ENCODE peak calls at places on chromosome 18, in four cellular contexts. One of them, this sample, is unnamed.

GRCh38 chr18:21593540-21594257 is 6.8 kb downstream of the ESCO1 start:
- DNase-seq in cardiac muscle cell: no peak
- DNase-seq in prostate gland: no peak
- DNase-seq in fibroblast of villous mesenchyme: no peak
- DNase-seq in this sample: no peak

GRCh38 chr18:2889761-2890192 is 43.0 kb downstream of the EMILIN2 start:
- DNase-seq in cardiac muscle cell: peak; percentile 61
- DNase-seq in prostate gland: no peak
- DNase-seq in fibroblast of villous mesenchyme: peak; percentile 32
- DNase-seq in this sample: peak; percentile 43

GRCh38 chr18:58047556-58047882 is 3.5 kb downstream of the NEDD4L start:
- DNase-seq in cardiac muscle cell: no peak
- DNase-seq in prostate gland: no peak
- DNase-seq in fibroblast of villous mesenchyme: no peak
- DNase-seq in this sample: no peak

GRCh38 chr18:9708057-9708881 is at the start of gene RAB31:
- DNase-seq in cardiac muscle cell: peak; percentile 93
- DNase-seq in prostate gland: peak; percentile 35
- DNase-seq in fibroblast of villous mesenchyme: peak; percentile 85
- DNase-seq in this sample: no peak

GRCh38 chr18:52337286-52337685 is 2.7 kb upstream of the DCC start:
- DNase-seq in cardiac muscle cell: no peak
- DNase-seq in prostate gland: no peak
- DNase-seq in fibroblast of villous mesenchyme: no peak
- DNase-seq in this sample: no peak

GRCh38 chr18:40810371-40810770 is 1144.7 kb upstream of the PIK3C3 start:
- DNase-seq in cardiac muscle cell: peak; percentile 17
- DNase-seq in prostate gland: no peak
- DNase-seq in fibroblast of villous mesenchyme: no peak
- DNase-seq in this sample: peak; percentile 31

GRCh38 chr18:49878567-49878966 is 65.2 kb upstream of the ACAA2 start:
- DNase-seq in cardiac muscle cell: peak; percentile 77
- DNase-seq in prostate gland: no peak
- DNase-seq in fibroblast of villous mesenchyme: peak; percentile 66
- DNase-seq in this sample: no peak

GRCh38 chr18:3048820-3049349 is 35.9 kb upstream of the LPIN2 start:
- DNase-seq in cardiac muscle cell: no peak
- DNase-seq in prostate gland: no peak
- DNase-seq in fibroblast of villous mesenchyme: no peak
- DNase-seq in this sample: no peak

GRCh38 chr18:50802133-50802532 is 17.7 kb downstream of the MRO start:
- DNase-seq in cardiac muscle cell: no peak
- DNase-seq in prostate gland: no peak
- DNase-seq in fibroblast of villous mesenchyme: no peak
- DNase-seq in this sample: no peak

GRCh38 chr18:42064109-42064508 is 109.1 kb downstream of the PIK3C3 start:
- DNase-seq in cardiac muscle cell: no peak
- DNase-seq in prostate gland: no peak
- DNase-seq in fibroblast of villous mesenchyme: no peak
- DNase-seq in this sample: no peak

GRCh38 chr18:35143615-35144596 is 96.9 kb upstream of the ZNF397 start:
- DNase-seq in cardiac muscle cell: peak; percentile 72
- DNase-seq in prostate gland: peak; percentile 38
- DNase-seq in fibroblast of villous mesenchyme: peak; percentile 66
- DNase-seq in this sample: peak; percentile 5

GRCh38 chr18:57352271-57352701 is at the start of gene ST8SIA3:
- DNase-seq in cardiac muscle cell: no peak
- DNase-seq in prostate gland: no peak
- DNase-seq in fibroblast of villous mesenchyme: no peak
- DNase-seq in this sample: no peak

GRCh38 chr18:26103579-26103978 is 13.2 kb upstream of the SS18 start:
- DNase-seq in cardiac muscle cell: no peak
- DNase-seq in prostate gland: no peak
- DNase-seq in fibroblast of villous mesenchyme: peak; percentile 2
- DNase-seq in this sample: no peak

GRCh38 chr18:65750421-65751144 is at the start of gene CDH7:
- DNase-seq in cardiac muscle cell: no peak
- DNase-seq in prostate gland: peak; percentile 16
- DNase-seq in fibroblast of villous mesenchyme: no peak
- DNase-seq in this sample: no peak

GRCh38 chr18:986071-986470 is 81.4 kb downstream of the ADCYAP1 start:
- DNase-seq in cardiac muscle cell: no peak
- DNase-seq in prostate gland: no peak
- DNase-seq in fibroblast of villous mesenchyme: no peak
- DNase-seq in this sample: no peak

GRCh38 chr18:70195852-70196434 is 9.5 kb downstream of the RTTN start:
- DNase-seq in cardiac muscle cell: peak; percentile 75
- DNase-seq in prostate gland: peak; percentile 10
- DNase-seq in fibroblast of villous mesenchyme: peak; percentile 67
- DNase-seq in this sample: peak; percentile 41

GRCh38 chr18:45386256-45386655 is 229.0 kb upstream of the SLC14A2 start:
- DNase-seq in cardiac muscle cell: peak; percentile 56
- DNase-seq in prostate gland: no peak
- DNase-seq in fibroblast of villous mesenchyme: peak; percentile 45
- DNase-seq in this sample: no peak

GRCh38 chr18:12904012-12904516 is 20.0 kb upstream of the PTPN2 start:
- DNase-seq in cardiac muscle cell: peak; percentile 54
- DNase-seq in prostate gland: no peak
- DNase-seq in fibroblast of villous mesenchyme: peak; percentile 41
- DNase-seq in this sample: no peak

GRCh38 chr18:48409591-48410094 is 460 bp upstream of the ZBTB7C start:
- DNase-seq in cardiac muscle cell: no peak
- DNase-seq in prostate gland: no peak
- DNase-seq in fibroblast of villous mesenchyme: no peak
- DNase-seq in this sample: no peak

GRCh38 chr18:903703-904102 is 968 bp upstream of the ADCYAP1 start:
- DNase-seq in cardiac muscle cell: peak; percentile 71
- DNase-seq in prostate gland: no peak
- DNase-seq in fibroblast of villous mesenchyme: peak; percentile 47
- DNase-seq in this sample: no peak

GRCh38 chr18:27461957-27462356 is 276.8 kb upstream of the CHST9 start:
- DNase-seq in cardiac muscle cell: no peak
- DNase-seq in prostate gland: no peak
- DNase-seq in fibroblast of villous mesenchyme: no peak
- DNase-seq in this sample: no peak

GRCh38 chr18:27467073-27467472 is 282.0 kb upstream of the CHST9 start:
- DNase-seq in cardiac muscle cell: no peak
- DNase-seq in prostate gland: no peak
- DNase-seq in fibroblast of villous mesenchyme: no peak
- DNase-seq in this sample: no peak
- TF ChIP-seq CTCF in cardiac muscle cell: no peak
- TF ChIP-seq CTCF in prostate gland: no peak
- TF ChIP-seq CTCF in fibroblast of villous mesenchyme: no peak
- TF ChIP-seq CTCF in this sample: no peak

GRCh38 chr18:63154350-63155152 is 165.0 kb downstream of the BCL2 start:
- DNase-seq in cardiac muscle cell: no peak
- DNase-seq in prostate gland: no peak
- DNase-seq in fibroblast of villous mesenchyme: no peak
- DNase-seq in this sample: no peak
- TF ChIP-seq CTCF in cardiac muscle cell: no peak
- TF ChIP-seq CTCF in prostate gland: no peak
- TF ChIP-seq CTCF in fibroblast of villous mesenchyme: no peak
- TF ChIP-seq CTCF in this sample: no peak

GRCh38 chr18:62802523-62802922 is 87.2 kb downstream of the PHLPP1 start:
- DNase-seq in cardiac muscle cell: peak; percentile 39
- DNase-seq in prostate gland: no peak
- DNase-seq in fibroblast of villous mesenchyme: peak; percentile 12
- DNase-seq in this sample: no peak
- TF ChIP-seq CTCF in cardiac muscle cell: peak; percentile 32
- TF ChIP-seq CTCF in prostate gland: no peak
- TF ChIP-seq CTCF in fibroblast of villous mesenchyme: no peak
- TF ChIP-seq CTCF in this sample: peak; percentile 71

GRCh38 chr18:24959100-24959499 is 392.9 kb downstream of the ZNF521 start:
- DNase-seq in cardiac muscle cell: no peak
- DNase-seq in prostate gland: no peak
- DNase-seq in fibroblast of villous mesenchyme: peak; percentile 66
- DNase-seq in this sample: no peak

GRCh38 chr18:24968233-24968775 is 383.7 kb downstream of the ZNF521 start:
- DNase-seq in cardiac muscle cell: no peak
- DNase-seq in prostate gland: no peak
- DNase-seq in fibroblast of villous mesenchyme: no peak
- DNase-seq in this sample: no peak

DNA sequence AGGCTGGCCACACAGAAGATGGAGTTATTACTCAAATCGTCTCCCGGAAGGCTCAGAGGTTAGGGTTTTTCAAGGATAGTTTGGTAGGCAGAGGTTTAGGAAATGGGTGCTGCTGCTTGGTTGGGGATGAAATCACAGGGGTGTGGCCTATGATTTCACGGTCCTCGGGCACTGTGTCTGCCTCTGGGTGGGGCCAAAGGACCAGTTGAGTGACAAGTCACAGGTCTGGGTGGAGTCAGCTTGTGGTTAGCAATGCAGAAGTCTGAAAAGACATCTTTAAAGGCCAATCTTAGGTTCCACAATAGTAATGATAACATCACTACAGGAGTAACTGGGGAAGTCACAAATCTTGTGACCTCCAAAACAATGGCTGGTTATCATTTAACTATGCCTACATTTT is 387.8 kb downstream of the ZNF521 start:
- DNase-seq in cardiac muscle cell: no peak
- DNase-seq in prostate gland: no peak
- DNase-seq in fibroblast of villous mesenchyme: no peak
- DNase-seq in this sample: no peak
- TF ChIP-seq CTCF in cardiac muscle cell: no peak
- TF ChIP-seq CTCF in prostate gland: no peak
- TF ChIP-seq CTCF in fibroblast of villous mesenchyme: no peak
- TF ChIP-seq CTCF in this sample: no peak

DNA sequence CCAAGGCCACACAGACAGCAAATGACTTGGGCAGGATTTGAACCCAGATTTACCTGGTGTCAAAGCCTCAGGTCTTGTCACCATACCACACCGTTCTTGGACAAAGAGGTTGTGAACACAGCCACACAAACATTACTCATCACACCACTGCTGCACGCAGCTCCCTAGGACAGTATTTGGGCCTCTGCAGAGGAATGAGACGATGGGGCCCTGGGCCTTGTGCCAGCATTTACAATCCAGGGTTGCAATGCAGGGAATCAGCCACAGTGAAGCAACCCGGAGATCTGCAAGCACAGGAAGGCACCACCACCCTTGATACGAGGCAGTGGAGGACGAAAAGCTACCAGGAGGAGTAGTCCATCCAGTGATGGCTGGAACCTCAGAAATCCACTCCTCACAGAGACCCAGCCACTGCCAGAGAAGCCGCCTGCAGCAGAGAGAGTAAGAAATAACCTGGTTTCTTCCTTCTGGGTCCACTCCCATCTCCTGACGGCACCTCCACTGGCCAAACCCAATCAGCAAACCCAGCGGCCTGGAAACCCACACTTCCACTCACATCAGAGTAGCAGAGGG is 3.7 kb upstream of the MTCL1 start:
- DNase-seq in cardiac muscle cell: peak; percentile 90
- DNase-seq in prostate gland: no peak
- DNase-seq in fibroblast of villous mesenchyme: peak; percentile 82
- DNase-seq in this sample: peak; percentile 69
- TF ChIP-seq CTCF in cardiac muscle cell: no peak
- TF ChIP-seq CTCF in prostate gland: no peak
- TF ChIP-seq CTCF in fibroblast of villous mesenchyme: no peak
- TF ChIP-seq CTCF in this sample: no peak

GRCh38 chr18:79534356-79534755 is 138.6 kb downstream of the NFATC1 start:
- DNase-seq in cardiac muscle cell: no peak
- DNase-seq in prostate gland: no peak
- DNase-seq in fibroblast of villous mesenchyme: no peak
- DNase-seq in this sample: no peak
- TF ChIP-seq CTCF in cardiac muscle cell: no peak
- TF ChIP-seq CTCF in prostate gland: no peak
- TF ChIP-seq CTCF in fibroblast of villous mesenchyme: no peak
- TF ChIP-seq CTCF in this sample: no peak

GRCh38 chr18:61865466-61866165 is 27.2 kb downstream of the RNF152 start:
- DNase-seq in cardiac muscle cell: peak; percentile 26
- DNase-seq in prostate gland: no peak
- DNase-seq in fibroblast of villous mesenchyme: peak; percentile 58
- DNase-seq in this sample: no peak
- TF ChIP-seq CTCF in cardiac muscle cell: no peak
- TF ChIP-seq CTCF in prostate gland: no peak
- TF ChIP-seq CTCF in fibroblast of villous mesenchyme: no peak
- TF ChIP-seq CTCF in this sample: no peak

GRCh38 chr18:24049142-24049541 is 34.6 kb downstream of the TTC39C start:
- DNase-seq in cardiac muscle cell: no peak
- DNase-seq in prostate gland: no peak
- DNase-seq in fibroblast of villous mesenchyme: no peak
- DNase-seq in this sample: no peak

GRCh38 chr18:24039666-24040065 is 25.1 kb downstream of the TTC39C start:
- DNase-seq in cardiac muscle cell: no peak
- DNase-seq in prostate gland: no peak
- DNase-seq in fibroblast of villous mesenchyme: no peak
- DNase-seq in this sample: no peak

DNA sequence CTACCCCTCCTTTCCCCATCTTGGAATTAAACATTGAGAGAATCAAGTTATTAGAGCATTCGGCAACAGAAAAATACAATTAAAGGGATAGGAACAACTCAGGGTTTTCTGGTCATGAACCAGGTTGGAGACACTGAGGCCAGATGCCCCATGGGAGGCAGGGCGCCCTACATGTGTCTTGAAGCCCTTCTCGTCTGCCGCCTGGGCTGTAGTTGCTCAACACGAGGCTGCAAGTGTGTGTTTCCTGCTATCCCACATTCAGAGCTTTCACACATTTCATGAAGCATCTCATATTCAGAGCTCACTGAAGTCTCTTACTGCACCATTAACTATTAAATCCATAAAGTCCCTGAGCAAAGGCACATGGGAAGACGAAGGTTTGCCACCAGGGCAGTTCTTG is 28.8 kb downstream of the TTC39C start:
- DNase-seq in cardiac muscle cell: no peak
- DNase-seq in prostate gland: no peak
- DNase-seq in fibroblast of villous mesenchyme: no peak
- DNase-seq in this sample: no peak
- TF ChIP-seq CTCF in cardiac muscle cell: no peak
- TF ChIP-seq CTCF in prostate gland: no peak
- TF ChIP-seq CTCF in fibroblast of villous mesenchyme: no peak
- TF ChIP-seq CTCF in this sample: no peak

This sample was measured in foreskin keratinocyte.